ENCODE peak calls at places on chromosome 12, in eight cellular contexts. B, Q, W, U, L, Y, G and X are unnamed samples.
A peak's percentile ranks its signal among the peaks of the same experiment; 100 is the strongest.

GRCh38 chr12:116319851-116320621 is 42.5 kb upstream of the MED13L start:
- DNase-seq in B (no peak), Q (no peak), W (no peak), U (peak; percentile 83), L (peak; percentile 53), Y (peak; percentile 74), G (peak; percentile 96), X (no peak)

GRCh38 chr12:80513211-80513610 is 69.2 kb downstream of the PTPRQ start:
- DNase-seq in B (no peak), Q (no peak), W (no peak), U (no peak), L (no peak), Y (no peak), G (no peak), X (no peak)

GRCh38 chr12:104750061-104750460 is 208.0 kb downstream of the SLC41A2 start:
- DNase-seq in B (no peak), Q (no peak), W (peak; percentile 20), U (no peak), L (peak; percentile 37), Y (peak; percentile 20), G (no peak), X (no peak)

GRCh38 chr12:118503476-118503875 is 127.1 kb downstream of the SUDS3 start:
- DNase-seq in B (no peak), Q (no peak), W (no peak), U (no peak), L (no peak), Y (no peak), G (no peak), X (no peak)

GRCh38 chr12:62761658-62762057 is 173.3 kb downstream of the PPM1H start:
- DNase-seq in B (no peak), Q (no peak), W (no peak), U (no peak), L (no peak), Y (no peak), G (no peak), X (no peak)

GRCh38 chr12:71947645-71948105 is 9.0 kb downstream of the TPH2 start:
- DNase-seq in B (no peak), Q (no peak), W (no peak), U (no peak), L (no peak), Y (no peak), G (no peak), X (peak; percentile 85)

GRCh38 chr12:85835810-85836715 is at the start of gene RASSF9:
- DNase-seq in B (peak; percentile 80), Q (peak; percentile 82), W (no peak), U (peak; percentile 84), L (peak; percentile 55), Y (peak; percentile 56), G (peak; percentile 90), X (peak; percentile 10)

GRCh38 chr12:110379201-110379600 is 24.3 kb downstream of the ANAPC7 start:
- DNase-seq in B (no peak), Q (no peak), W (no peak), U (no peak), L (no peak), Y (no peak), G (peak; percentile 33), X (no peak)

GRCh38 chr12:52010152-52010622 is 3.4 kb downstream of the TAMALIN start:
- DNase-seq in B (peak; percentile 38), Q (no peak), W (peak; percentile 91), U (peak; percentile 91), L (peak; percentile 52), Y (peak; percentile 76), G (peak; percentile 94), X (peak; percentile 72)

GRCh38 chr12:47808049-47808448 is 11.7 kb downstream of the HDAC7 start:
- DNase-seq in B (no peak), Q (no peak), W (peak; percentile 64), U (peak; percentile 73), L (peak; percentile 79), Y (no peak), G (peak; percentile 83), X (no peak)

GRCh38 chr12:47811581-47812484 is 7.9 kb downstream of the HDAC7 start:
- DNase-seq in B (no peak), Q (no peak), W (no peak), U (peak; percentile 88), L (peak; percentile 31), Y (peak; percentile 76), G (peak; percentile 91), X (no peak)

GRCh38 chr12:47807338-47807737 is 12.4 kb downstream of the HDAC7 start:
- DNase-seq in B (no peak), Q (no peak), W (no peak), U (no peak), L (no peak), Y (no peak), G (no peak), X (no peak)

GRCh38 chr12:47811070-47811391 is 8.7 kb downstream of the HDAC7 start:
- DNase-seq in B (no peak), Q (no peak), W (no peak), U (no peak), L (no peak), Y (no peak), G (no peak), X (no peak)

DNA sequence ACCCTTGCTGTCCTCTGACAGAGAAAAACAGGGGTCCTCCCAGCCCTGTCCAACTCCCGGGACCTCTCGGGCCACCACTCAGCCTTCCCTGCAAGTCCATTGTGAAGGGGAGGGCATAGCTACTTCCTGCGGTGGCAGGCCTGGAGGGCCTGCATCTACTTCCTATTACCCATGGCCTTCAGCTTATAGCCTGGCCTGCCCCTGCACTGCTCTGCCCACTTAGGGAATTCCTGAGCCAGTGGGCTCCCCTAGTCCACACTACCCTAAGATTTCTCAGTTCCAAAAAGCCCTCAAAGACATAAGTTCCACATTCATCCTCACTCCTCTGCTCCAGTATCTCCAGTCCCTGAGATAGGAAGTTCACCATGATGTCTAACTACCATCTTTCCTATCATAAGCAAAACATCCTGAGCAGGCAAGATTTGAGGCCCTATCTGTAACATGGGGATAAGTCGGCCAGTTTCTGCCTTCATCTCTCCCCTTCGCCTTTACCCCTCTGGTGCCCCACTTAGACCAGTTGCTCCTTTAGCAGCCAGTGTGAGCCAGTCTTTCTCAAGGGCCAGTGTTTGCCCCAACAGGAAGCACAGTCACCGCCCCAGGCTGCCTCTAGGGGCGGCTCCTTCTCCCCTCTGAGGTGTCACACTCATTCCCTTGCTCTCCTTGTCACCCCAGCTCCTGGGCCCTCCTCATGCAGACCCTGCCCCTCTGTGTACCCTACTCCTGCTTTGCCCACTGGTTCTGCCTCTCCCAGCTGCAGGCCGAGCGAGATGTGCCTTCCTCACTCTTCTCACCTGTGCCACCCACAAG is 10.9 kb downstream of the HDAC7 start:
- DNase-seq in B (no peak), Q (no peak), W (peak; percentile 65), U (no peak), L (peak; percentile 38), Y (no peak), G (no peak), X (no peak)
- TF ChIP-seq EP300 in B (no peak), Q (no peak), W (no peak), U (no peak), L (no peak), Y (no peak), G (no peak), X (no peak)

DNA sequence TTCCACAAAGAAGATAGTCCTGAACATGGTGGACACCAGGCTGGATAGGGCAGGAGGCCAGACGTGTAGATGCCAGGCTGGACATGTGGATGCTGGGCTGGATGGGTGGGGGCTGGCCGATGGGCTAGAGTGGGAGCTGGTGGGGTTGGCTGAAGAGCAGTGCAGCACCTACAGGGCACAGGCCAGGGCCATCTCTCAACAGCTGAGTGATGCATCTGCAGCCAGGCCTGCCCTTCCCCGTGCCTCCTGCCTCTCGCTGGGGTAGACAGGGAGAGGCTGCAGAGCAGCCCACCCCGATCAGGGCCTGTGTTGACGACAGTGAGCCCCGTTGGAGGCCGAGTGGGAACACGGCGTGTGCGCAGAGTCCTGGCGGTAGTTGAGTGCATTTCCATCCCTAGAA is 39.3 kb downstream of the EP400 start:
- DNase-seq in B (no peak), Q (no peak), W (no peak), U (no peak), L (no peak), Y (no peak), G (no peak), X (no peak)
- TF ChIP-seq EP300 in B (no peak), Q (no peak), W (no peak), U (no peak), L (no peak), Y (no peak), G (no peak), X (no peak)

DNA sequence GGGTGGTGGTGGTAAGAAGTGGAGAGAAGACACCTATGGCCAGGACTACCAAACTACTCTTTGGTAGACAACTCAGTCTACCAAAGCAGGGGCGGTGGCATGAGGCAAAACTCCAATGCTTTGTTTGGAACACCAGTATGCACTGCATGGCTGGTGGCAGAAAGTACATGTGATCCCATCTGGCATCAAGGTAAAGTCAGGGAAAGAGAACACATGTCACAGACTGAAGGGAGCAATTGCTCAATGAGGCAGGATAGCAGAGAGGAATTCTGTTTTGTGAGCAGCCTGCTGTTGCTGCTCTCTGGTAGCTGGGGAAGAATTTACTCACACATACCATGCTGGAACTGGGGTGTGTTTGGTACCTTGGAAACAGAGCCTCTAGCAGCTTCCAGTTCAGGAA is 84.8 kb downstream of the HELB start:
- DNase-seq in B (no peak), Q (no peak), W (no peak), U (no peak), L (no peak), Y (no peak), G (no peak), X (no peak)
- TF ChIP-seq EP300 in B (no peak), Q (no peak), W (no peak), U (no peak), L (no peak), Y (no peak), G (no peak), X (no peak)

GRCh38 chr12:75783093-75783877 is 248.3 kb downstream of the PHLDA1 start:
- DNase-seq in B (no peak), Q (no peak), W (no peak), U (no peak), L (no peak), Y (no peak), G (no peak), X (no peak)

GRCh38 chr12:75782182-75782581 is 249.4 kb downstream of the PHLDA1 start:
- DNase-seq in B (no peak), Q (no peak), W (no peak), U (no peak), L (no peak), Y (no peak), G (no peak), X (no peak)

GRCh38 chr12:75784591-75784990 is 247.0 kb downstream of the PHLDA1 start:
- DNase-seq in B (peak; percentile 96), Q (peak; percentile 52), W (no peak), U (no peak), L (peak; percentile 32), Y (no peak), G (peak; percentile 87), X (peak; percentile 73)

GRCh38 chr12:75781532-75782046 is 250.0 kb downstream of the PHLDA1 start:
- DNase-seq in B (no peak), Q (peak; percentile 64), W (peak; percentile 77), U (no peak), L (no peak), Y (no peak), G (no peak), X (no peak)

DNA sequence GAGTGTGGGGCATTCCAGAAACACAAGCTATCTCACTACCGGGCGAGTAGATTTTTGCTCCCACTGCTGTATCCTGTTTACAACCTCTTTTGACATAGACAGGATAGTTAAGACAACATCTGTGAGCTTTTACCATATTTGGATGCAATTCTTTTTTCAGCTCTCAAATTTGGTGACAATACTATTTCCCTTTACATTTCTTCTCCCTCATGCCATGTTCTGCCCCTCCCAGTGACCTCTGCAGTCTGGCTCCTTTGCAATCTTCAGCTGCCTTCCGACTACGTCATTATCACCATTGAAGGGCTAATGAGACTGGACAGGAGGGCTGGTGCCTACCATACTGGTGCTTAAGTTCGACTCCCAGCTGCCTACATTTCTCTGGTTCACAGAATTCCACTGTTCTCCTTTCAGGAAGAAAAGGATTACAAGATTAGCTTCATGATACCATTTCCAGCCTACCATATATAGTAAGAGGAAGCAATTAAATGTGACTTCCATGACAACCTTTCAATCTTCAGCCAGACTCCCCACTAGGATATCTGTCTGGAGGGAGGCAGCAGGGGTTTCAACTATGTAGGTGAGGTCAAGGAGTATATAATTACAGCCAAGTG is 251.6 kb downstream of the PHLDA1 start:
- DNase-seq in B (no peak), Q (no peak), W (no peak), U (no peak), L (no peak), Y (no peak), G (no peak), X (no peak)
- TF ChIP-seq EP300 in B (no peak), Q (no peak), W (no peak), U (no peak), L (no peak), Y (no peak), G (no peak), X (no peak)